ENCODE peak calls at places on chromosomes 13 and 19, in six cellular contexts. Y is CD4-positive, CD25-positive, alpha-beta regulatory T cell; L is effector memory CD4-positive, alpha-beta T cell; U is psoas muscle; G is tibial nerve; Z is fibroblast of lung. A is an unnamed sample.

GRCh38 chr19:50998061-50998460 is 3.3 kb downstream of the KLK8 start:
- DNase-seq in Y (no peak), L (no peak), U (no peak), G (no peak), Z (no peak), A (no peak)

GRCh38 chr13:32134991-32135390 is 103.4 kb downstream of the FRY start:
- DNase-seq in Y (no peak), L (no peak), U (no peak), G (no peak), Z (no peak), A (no peak)

GRCh38 chr13:21365574-21365973 is 93.5 kb downstream of the ZDHHC20 start:
- DNase-seq in Y (no peak), L (no peak), U (no peak), G (no peak), Z (no peak), A (peak)

GRCh38 chr13:99380402-99380801 is 73.2 kb upstream of the GPR183 start:
- DNase-seq in Y (no peak), L (no peak), U (no peak), G (no peak), Z (no peak), A (no peak)

GRCh38 chr19:14342809-14343208 is 38.4 kb upstream of the ADGRE5 start:
- DNase-seq in Y (no peak), L (no peak), U (no peak), G (no peak), Z (no peak), A (no peak)

GRCh38 chr19:449916-450315 is 10.9 kb downstream of the SHC2 start:
- DNase-seq in Y (no peak), L (no peak), U (no peak), G (no peak), Z (no peak), A (no peak)

GRCh38 chr13:23876265-23876664 is 12.9 kb downstream of the MIPEP start:
- DNase-seq in Y (no peak), L (no peak), U (no peak), G (no peak), Z (peak), A (no peak)

GRCh38 chr13:105567951-105568510 is 967.4 kb downstream of the EFNB2 start:
- DNase-seq in Y (no peak), L (no peak), U (no peak), G (no peak), Z (no peak), A (no peak)

GRCh38 chr13:113789167-113789566 is 30.1 kb downstream of the TMEM255B start:
- DNase-seq in Y (no peak), L (no peak), U (no peak), G (no peak), Z (no peak), A (no peak)

GRCh38 chr13:49643003-49643651 is 14.8 kb downstream of the ARL11 start:
- DNase-seq in Y (no peak), L (no peak), U (no peak), G (no peak), Z (no peak), A (no peak)

GRCh38 chr13:49637989-49638388 is 9.7 kb downstream of the ARL11 start:
- DNase-seq in Y (no peak), L (no peak), U (no peak), G (no peak), Z (no peak), A (no peak)

GRCh38 chr13:49645451-49645850 is 17.1 kb downstream of the ARL11 start:
- DNase-seq in Y (no peak), L (no peak), U (no peak), G (no peak), Z (no peak), A (no peak)

GRCh38 chr13:49638416-49639072 is 10.2 kb downstream of the ARL11 start:
- DNase-seq in Y (no peak), L (no peak), U (no peak), G (no peak), Z (no peak), A (no peak)

DNA sequence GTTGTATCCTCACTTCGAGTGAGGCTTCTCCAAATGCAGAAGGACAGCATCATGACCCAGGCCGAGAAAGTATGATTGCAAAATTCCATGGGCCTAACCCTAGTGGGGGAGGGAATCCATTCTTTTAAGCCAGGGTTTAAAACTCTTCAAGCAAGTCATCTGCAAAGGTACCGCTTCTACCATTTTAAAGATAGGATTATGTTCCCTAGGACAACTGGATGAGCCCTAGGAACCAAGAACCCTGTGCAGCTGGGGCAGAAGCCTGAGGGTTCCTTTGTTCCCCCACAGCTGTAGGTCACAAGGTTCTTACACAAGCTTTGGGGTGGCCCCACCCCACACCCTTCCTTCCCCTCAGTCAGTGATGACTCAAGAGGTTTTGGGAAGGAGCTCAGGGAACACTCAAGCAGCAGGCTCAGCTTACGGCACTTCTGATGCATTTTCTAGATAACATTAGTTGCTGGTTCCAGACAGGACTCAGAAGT is 13.5 kb downstream of the ARL11 start:
- DNase-seq in Y (no peak), L (no peak), U (peak), G (peak), Z (peak), A (peak)
- H3K27ac ChIP-seq in Y (no peak), L (no peak), U (no peak), G (peak), Z (peak), A (no peak)

DNA sequence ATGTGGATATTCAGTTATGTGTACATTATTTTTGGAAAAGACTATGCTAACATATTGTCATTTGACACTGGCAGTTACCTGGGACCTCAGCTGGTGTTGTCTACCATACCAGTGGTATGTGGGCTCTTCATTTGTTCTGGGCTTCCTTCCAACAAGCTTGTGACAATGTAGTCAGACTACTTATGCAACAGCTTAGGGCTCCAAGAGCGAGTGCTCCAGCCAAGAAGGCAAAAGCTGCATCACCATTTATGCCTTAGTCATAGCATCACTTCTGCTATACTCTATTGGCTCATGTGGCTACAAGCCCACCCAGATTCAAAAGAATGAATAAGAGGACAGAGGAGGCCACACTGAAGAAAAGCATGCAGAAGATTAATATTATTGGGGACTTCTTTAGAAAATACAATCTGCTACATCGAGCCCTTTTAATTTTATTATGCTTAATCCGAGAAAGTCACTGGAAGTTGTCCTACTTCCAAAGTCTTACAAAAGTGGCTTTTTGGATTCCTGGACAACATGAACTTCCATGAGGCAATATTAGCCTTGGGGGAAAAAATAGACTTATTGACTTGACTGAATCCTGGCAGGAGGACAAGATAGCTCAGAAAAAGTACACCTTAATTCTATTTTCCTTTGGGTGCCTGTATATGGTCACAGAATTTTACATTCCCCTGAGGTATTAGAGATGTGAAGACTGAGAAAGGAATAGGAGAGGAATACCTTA is 529.4 kb upstream of the HTR2A start:
- DNase-seq in Y (no peak), L (no peak), U (no peak), G (no peak), Z (peak), A (peak)
- H3K27ac ChIP-seq in Y (no peak), L (no peak), U (no peak), G (no peak), Z (no peak), A (peak)

DNA sequence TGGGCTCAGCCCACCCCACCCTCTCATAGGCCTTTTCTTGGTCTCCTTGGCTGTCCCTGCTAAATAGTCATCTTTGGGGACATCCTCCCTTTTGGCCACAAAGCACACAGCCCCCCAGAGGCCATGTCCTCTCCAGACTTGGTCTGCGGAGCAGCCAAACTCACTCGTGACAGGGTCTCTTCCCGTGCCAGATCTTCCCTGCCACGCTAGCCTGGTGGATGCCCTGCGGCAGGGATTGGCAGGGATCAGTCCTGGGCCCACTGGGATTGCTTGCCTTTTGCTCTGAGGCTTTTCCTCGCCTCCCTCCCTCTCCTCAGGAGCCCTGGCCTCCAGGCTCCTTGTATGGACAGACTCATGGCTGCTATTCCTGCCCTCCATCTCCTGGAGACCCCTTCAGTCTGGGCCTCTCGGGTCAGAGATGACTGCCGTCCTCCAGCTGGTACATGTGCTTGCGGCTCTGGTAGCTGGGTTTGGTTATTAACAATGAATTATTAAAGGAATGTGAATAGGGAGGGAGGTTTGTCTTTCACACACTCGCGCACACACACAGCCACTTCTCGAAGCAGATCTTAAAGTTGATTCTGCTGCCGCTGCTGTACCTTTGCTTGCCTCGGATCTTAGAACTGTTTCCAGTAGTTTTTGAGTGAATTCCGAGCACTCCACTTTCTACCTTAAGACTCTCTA is 45.1 kb downstream of the NFIX start:
- DNase-seq in Y (no peak), L (no peak), U (no peak), G (no peak), Z (no peak), A (no peak)
- H3K27ac ChIP-seq in Y (no peak), L (no peak), U (peak), G (peak), Z (peak), A (peak)

GRCh38 chr19:45629704-45630103 is 9.5 kb downstream of the EML2 start:
- DNase-seq in Y (no peak), L (no peak), U (no peak), G (no peak), Z (no peak), A (no peak)
- H3K27ac ChIP-seq in Y (no peak), L (no peak), U (no peak), G (no peak), Z (peak), A (no peak)

DNA sequence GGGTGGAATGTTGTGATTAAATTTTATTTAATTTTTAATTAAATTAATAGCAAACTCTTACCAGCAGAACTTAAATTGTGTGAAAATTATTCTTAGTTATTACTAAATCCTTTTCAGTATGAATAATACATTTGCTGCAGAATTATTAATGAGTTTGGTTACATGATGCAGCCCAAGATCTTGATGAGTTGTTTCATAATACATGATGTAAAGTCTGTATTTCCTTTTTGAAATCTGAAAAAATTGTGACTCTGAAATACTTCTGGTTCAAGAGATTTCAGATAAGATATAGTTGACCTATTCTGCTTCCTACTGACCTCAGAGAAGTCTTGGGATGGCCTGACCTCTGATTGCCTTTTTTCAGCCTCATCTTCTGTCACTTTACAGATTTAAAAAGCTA is 11.1 kb downstream of the SAE1 start:
- DNase-seq in Y (no peak), L (no peak), U (no peak), G (no peak), Z (no peak), A (no peak)
- H3K27ac ChIP-seq in Y (no peak), L (no peak), U (no peak), G (no peak), Z (no peak), A (no peak)

DNA sequence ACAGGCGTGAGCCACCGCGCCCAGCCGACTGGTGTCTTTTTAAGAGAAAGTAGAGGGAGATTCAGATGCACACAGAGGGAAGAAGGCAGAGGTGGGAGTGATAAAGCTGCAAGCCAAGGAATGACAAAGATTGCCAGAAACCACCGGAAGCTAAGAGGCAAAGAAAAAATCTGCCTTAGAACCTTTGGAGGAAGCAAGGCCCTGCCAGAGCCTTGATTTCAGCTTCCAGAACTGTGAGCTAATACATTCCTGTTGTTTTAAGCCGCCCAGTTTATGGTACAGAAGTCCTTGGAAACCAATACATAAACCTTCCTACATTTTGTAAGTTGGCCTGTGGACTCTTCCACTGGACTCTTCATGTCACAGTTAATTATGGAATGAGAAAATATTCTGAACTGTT is 71.7 kb upstream of the SOX21 start:
- DNase-seq in Y (no peak), L (no peak), U (no peak), G (no peak), Z (no peak), A (no peak)
- H3K27ac ChIP-seq in Y (no peak), L (no peak), U (no peak), G (no peak), Z (no peak), A (no peak)

DNA sequence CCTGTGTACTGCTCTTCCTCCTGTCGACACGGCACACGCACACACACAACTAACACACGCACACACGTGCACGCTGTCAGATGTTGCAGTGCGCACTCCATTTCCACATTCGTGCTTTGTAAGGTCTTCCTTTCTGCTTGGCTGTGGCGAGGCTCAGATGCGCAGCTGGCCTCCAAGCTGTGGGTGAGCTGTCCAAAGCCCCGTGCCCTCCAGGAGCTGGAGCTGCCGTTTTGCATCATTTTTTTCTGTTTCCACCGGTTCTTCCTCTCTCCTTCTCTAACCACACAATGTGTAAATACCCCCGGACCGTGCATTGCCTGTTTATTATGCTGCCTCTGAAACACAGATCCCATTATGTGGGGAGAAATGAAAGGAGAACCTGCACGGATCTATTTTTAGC is 137.4 kb downstream of the SOX1 start:
- DNase-seq in Y (no peak), L (no peak), U (no peak), G (no peak), Z (no peak), A (no peak)
- H3K27ac ChIP-seq in Y (no peak), L (no peak), U (no peak), G (no peak), Z (no peak), A (no peak)

DNA sequence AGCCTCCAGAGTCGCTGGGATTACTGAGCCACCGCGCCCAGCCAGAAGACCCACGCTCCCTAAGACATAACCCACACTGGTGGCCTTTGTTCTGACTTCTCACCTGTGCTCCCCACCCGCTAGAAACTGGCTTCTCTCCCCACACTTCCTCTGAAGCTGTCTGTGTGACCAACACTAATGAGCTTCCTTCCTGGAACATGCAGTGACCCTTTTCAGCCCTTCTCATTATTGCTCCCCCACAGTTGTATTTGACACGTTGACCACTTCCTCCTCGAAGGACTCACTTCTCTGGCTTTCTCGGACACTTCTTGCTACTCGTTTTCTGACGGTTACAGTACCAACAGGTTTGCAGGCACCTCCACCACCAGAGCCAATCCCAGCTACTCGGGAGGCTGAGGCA is 10.9 kb downstream of the NCR1 start:
- DNase-seq in Y (no peak), L (no peak), U (no peak), G (no peak), Z (no peak), A (no peak)
- H3K27ac ChIP-seq in Y (no peak), L (no peak), U (no peak), G (no peak), Z (no peak), A (no peak)

GRCh38 chr13:77079902-77080413 is 53.0 kb upstream of the FBXL3 start:
- DNase-seq in Y (no peak), L (no peak), U (no peak), G (no peak), Z (no peak), A (no peak)
- H3K27ac ChIP-seq in Y (no peak), L (no peak), U (no peak), G (no peak), Z (no peak), A (no peak)

A was measured in right atrium auricular region.